ENCODE peak calls at places on chromosome 14, in eight cellular contexts. M is HFFc6, T is MCF 10A, F is NCI-H510A, D is body of pancreas, K is left ventricle myocardium superior, V is GM12865, I is sciatic nerve. H is an unnamed sample.

GRCh38 chr14:68787235-68787727 is 5.6 kb downstream of the ZFP36L1 start:
- DNase-seq in K (no peak), F (no peak), T (peak), D (peak), I (no peak), V (peak), M (no peak), H (no peak)

GRCh38 chr14:52275372-52275771 is 7.9 kb downstream of the PTGDR start:
- DNase-seq in T (no peak), F (no peak), K (no peak), M (no peak), D (no peak), I (no peak), V (no peak), H (no peak)

GRCh38 chr14:68968051-68968450 is 11.1 kb downstream of the ACTN1 start:
- DNase-seq in I (no peak), K (no peak), D (no peak), F (no peak), M (no peak), V (no peak), T (no peak), H (peak)

GRCh38 chr14:36844443-36844842 is 182.8 kb downstream of the PAX9 start:
- DNase-seq in I (no peak), T (no peak), D (no peak), V (no peak), K (no peak), M (no peak), F (no peak), H (no peak)

GRCh38 chr14:60242420-60242819 is 6.6 kb upstream of the PPM1A start:
- DNase-seq in D (no peak), K (no peak), F (no peak), T (no peak), M (no peak), V (no peak), I (no peak), H (no peak)

GRCh38 chr14:75298187-75298985 is 19.8 kb downstream of the FOS start:
- DNase-seq in D (peak), F (no peak), M (no peak), T (peak), K (peak), I (no peak), V (no peak), H (no peak)

GRCh38 chr14:104699426-104699748 is 10.0 kb downstream of the INF2 start:
- DNase-seq in K (no peak), V (no peak), T (no peak), M (no peak), F (no peak), D (no peak), I (no peak), H (no peak)

GRCh38 chr14:20679907-20680306 is 4.5 kb upstream of the RNASE4 start:
- DNase-seq in I (no peak), T (peak), F (no peak), K (no peak), M (no peak), V (peak), D (peak), H (no peak)

GRCh38 chr14:99316281-99317163 is 44.5 kb upstream of the BCL11B start:
- DNase-seq in V (no peak), I (no peak), D (no peak), F (no peak), M (no peak), T (no peak), K (no peak), H (no peak)

GRCh38 chr14:71550367-71550766 is 381.9 kb upstream of the RGS6 start:
- DNase-seq in I (no peak), F (no peak), K (no peak), V (peak), D (no peak), M (no peak), T (no peak), H (no peak)

GRCh38 chr14:29148221-29148620 is 381.6 kb downstream of the FOXG1 start:
- DNase-seq in D (no peak), K (no peak), I (no peak), V (no peak), M (no peak), T (no peak), F (no peak), H (no peak)

GRCh38 chr14:75968461-75968860 is 13.3 kb downstream of the TGFB3 start:
- DNase-seq in V (no peak), K (no peak), F (no peak), D (no peak), M (no peak), T (no peak), I (no peak), H (no peak)

GRCh38 chr14:58717211-58717610 is 79.4 kb downstream of the DACT1 start:
- DNase-seq in T (no peak), F (no peak), M (peak), I (no peak), D (no peak), V (no peak), K (no peak), H (no peak)

GRCh38 chr14:76654573-76654955 is 106.7 kb upstream of the VASH1 start:
- DNase-seq in V (no peak), I (no peak), K (no peak), M (no peak), D (no peak), T (no peak), F (peak), H (no peak)

GRCh38 chr14:95979339-95980042 is 59.7 kb upstream of the C14orf132 start:
- DNase-seq in M (no peak), T (peak), K (no peak), F (no peak), V (no peak), I (no peak), D (peak), H (no peak)